ENCODE peak calls at places on chromosomes 4 and X, in ten cellular contexts. W is cardiac muscle cell, K is GOT3, G is GM12892, H is PC-3, D is NCI-H774, L is ascending aorta, S is left cardiac atrium, Z is Caki2, A is AG08395. J is an unnamed sample.

GRCh38 chr4:7559741-7560376 is 125.1 kb upstream of the PSAPL1 start:
- DNase-seq in W (no peak), K (no peak), G (no peak), H (no peak), D (no peak), L (no peak), S (no peak), Z (no peak), A (no peak), J (peak; percentile 2)

GRCh38 chr4:752196-752861 is 46.7 kb downstream of the PCGF3 start:
- DNase-seq in W (no peak), K (no peak), G (no peak), H (no peak), D (no peak), L (no peak), S (no peak), Z (no peak), A (no peak), J (no peak)

GRCh38 chr4:3780347-3781171 is 14.4 kb downstream of the ADRA2C start:
- DNase-seq in W (peak; percentile 69), K (no peak), G (no peak), H (no peak), D (no peak), L (no peak), S (no peak), Z (peak; percentile 48), A (no peak), J (peak; percentile 3)

GRCh38 chrX:9465380-9466114 is 689 bp downstream of the TBL1X start:
- DNase-seq in W (no peak), K (no peak), G (peak; percentile 40), H (no peak), D (no peak), L (no peak), S (peak; percentile 28), Z (peak; percentile 15), A (peak; percentile 9), J (no peak)

GRCh38 chr4:848803-849477 is 23.0 kb upstream of the CPLX1 start:
- DNase-seq in W (no peak), K (no peak), G (no peak), H (no peak), D (no peak), L (no peak), S (peak; percentile 11), Z (no peak), A (no peak), J (no peak)

GRCh38 chr4:185305979-185306442 is 89.7 kb downstream of the LRP2BP start:
- DNase-seq in W (no peak), K (peak; percentile 1), G (no peak), H (peak; percentile 95), D (no peak), L (no peak), S (no peak), Z (peak; percentile 96), A (peak; percentile 80), J (no peak)

GRCh38 chrX:102154900-102155805 is 624 bp downstream of the BEX5 start:
- DNase-seq in W (peak; percentile 6), K (no peak), G (no peak), H (no peak), D (no peak), L (no peak), S (peak; percentile 23), Z (no peak), A (no peak), J (peak; percentile 0)

GRCh38 chr4:48642421-48643144 is 137.5 kb downstream of the FRYL start:
- DNase-seq in W (no peak), K (no peak), G (no peak), H (no peak), D (no peak), L (no peak), S (no peak), Z (no peak), A (peak; percentile 34), J (no peak)

GRCh38 chr4:170102426-170102825 is 12.7 kb upstream of the AADAT start:
- DNase-seq in W (no peak), K (no peak), G (no peak), H (no peak), D (no peak), L (no peak), S (no peak), Z (no peak), A (no peak), J (peak; percentile 13)